ENCODE peak calls at places on chromosome 10, in nine cellular contexts. W is left ventricle myocardium superior; Q is HEK293T; F is fibroblast of the aortic adventitia; X is sigmoid colon; Z is body of pancreas; U is NCI-H774; C is stimulated activated CD4-positive, alpha-beta T cell treated with anti-CD3 and anti-CD28 coated beads, TNF-alpha, amount 100 ng/mL, for 4 hours; G is Ammon's horn. H is an unnamed sample.
A peak's percentile ranks its signal among the peaks of the same experiment; 100 is the strongest.

GRCh38 chr10:51311232-51311631 is 236.9 kb downstream of the PRKG1 start:
- DNase-seq in G (no peak), U (no peak), Q (no peak), F (no peak), C (no peak), Z (no peak), W (no peak), X (no peak), H (no peak)

GRCh38 chr10:95864906-95865813 is 42.6 kb upstream of the CC2D2B start:
- DNase-seq in F (peak; percentile 86), W (no peak), Q (peak; percentile 71), C (peak; percentile 4), X (no peak), G (peak; percentile 61), U (no peak), Z (peak; percentile 15), H (peak; percentile 87)

GRCh38 chr10:119199231-119199992 is 8.0 kb upstream of the GRK5 start:
- DNase-seq in C (no peak), X (peak; percentile 88), F (peak; percentile 90), W (peak; percentile 57), U (peak; percentile 14), Z (peak; percentile 73), G (peak; percentile 94), Q (peak; percentile 84), H (peak; percentile 85)

GRCh38 chr10:12638103-12638502 is 288.8 kb downstream of the CAMK1D start:
- DNase-seq in F (peak; percentile 37), G (no peak), C (no peak), Z (peak; percentile 49), W (no peak), U (peak; percentile 89), X (no peak), Q (no peak), H (no peak)

GRCh38 chr10:34145751-34146150 is 669.3 kb downstream of the PARD3 start:
- DNase-seq in Q (no peak), W (no peak), U (no peak), C (no peak), Z (no peak), X (no peak), F (peak; percentile 42), G (no peak), H (no peak)

GRCh38 chr10:6086375-6087233 is 2.2 kb upstream of the RBM17 start:
- DNase-seq in G (peak; percentile 96), F (peak; percentile 89), Q (peak; percentile 72), U (peak; percentile 82), Z (peak; percentile 95), W (peak; percentile 94), C (peak; percentile 78), X (peak; percentile 93), H (peak; percentile 98)

GRCh38 chr10:63633677-63634487 is 112.7 kb downstream of the REEP3 start:
- DNase-seq in W (no peak), G (peak; percentile 64), C (no peak), U (no peak), X (no peak), F (peak; percentile 54), Q (peak; percentile 44), Z (peak; percentile 26), H (peak; percentile 23)

GRCh38 chr10:132272061-132272766 is 35.5 kb downstream of the STK32C start:
- DNase-seq in Q (no peak), F (peak; percentile 65), C (no peak), X (peak; percentile 81), W (peak; percentile 51), G (peak; percentile 50), U (no peak), Z (no peak), H (no peak)

GRCh38 chr10:100020161-100020882 is 10.6 kb upstream of the DNMBP start:
- DNase-seq in W (no peak), Q (no peak), G (no peak), U (no peak), X (no peak), F (no peak), Z (no peak), C (no peak), H (peak; percentile 94)

GRCh38 chr10:22252286-22252800 is 34.5 kb upstream of the EBLN1 start:
- DNase-seq in X (peak; percentile 79), Q (no peak), F (peak; percentile 67), U (peak; percentile 44), G (peak; percentile 60), W (peak; percentile 81), Z (peak; percentile 58), C (no peak), H (no peak)

GRCh38 chr10:132466520-132467463 is 69.8 kb downstream of the PWWP2B start:
- DNase-seq in G (no peak), Q (no peak), W (peak; percentile 31), Z (peak; percentile 11), C (no peak), U (no peak), X (no peak), F (no peak), H (no peak)

GRCh38 chr10:33198610-33199009 is 135.9 kb downstream of the NRP1 start:
- DNase-seq in G (no peak), Z (no peak), U (no peak), Q (no peak), W (no peak), X (no peak), F (no peak), C (no peak), H (no peak)

GRCh38 chr10:72292223-72292691 is 18.5 kb downstream of the DDIT4 start:
- DNase-seq in G (no peak), C (no peak), F (no peak), Q (no peak), W (no peak), U (no peak), X (no peak), Z (peak; percentile 78), H (no peak)

GRCh38 chr10:75191821-75192568 is 18.6 kb upstream of the VDAC2 start:
- DNase-seq in Q (no peak), U (no peak), W (peak; percentile 62), G (peak; percentile 37), Z (peak; percentile 71), F (peak; percentile 97), C (no peak), X (peak; percentile 83), H (no peak)

GRCh38 chr10:109735776-109736175 is 187.5 kb downstream of the XPNPEP1 start:
- DNase-seq in F (no peak), G (no peak), X (no peak), U (no peak), Q (no peak), C (no peak), W (no peak), Z (no peak), H (no peak)

GRCh38 chr10:132973903-132974241 is 31.5 kb upstream of the CFAP46 start:
- DNase-seq in Q (no peak), U (no peak), F (no peak), W (no peak), Z (peak; percentile 6), C (no peak), X (peak; percentile 41), G (no peak), H (no peak)

GRCh38 chr10:132861884-132862461 is 76.0 kb upstream of the NKX6-2 start:
- DNase-seq in C (no peak), G (no peak), U (no peak), W (peak; percentile 27), Q (no peak), Z (no peak), X (peak; percentile 59), F (no peak), H (no peak)

GRCh38 chr10:122126763-122127659 is 138.0 kb downstream of the TACC2 start:
- DNase-seq in Z (no peak), Q (no peak), W (no peak), C (no peak), X (peak; percentile 83), G (no peak), U (no peak), F (peak; percentile 92), H (no peak)

GRCh38 chr10:22683995-22684305 is 30.4 kb downstream of the PIP4K2A start:
- DNase-seq in G (no peak), C (no peak), Z (no peak), X (no peak), U (no peak), Q (no peak), F (no peak), W (no peak), H (peak; percentile 5)

GRCh38 chr10:6269953-6270867 is 67.5 kb downstream of the PFKFB3 start:
- DNase-seq in W (no peak), G (no peak), F (no peak), X (no peak), Q (no peak), C (peak; percentile 40), U (no peak), Z (no peak), H (peak; percentile 16)

GRCh38 chr10:30583778-30584415 is 45.7 kb downstream of the LYZL2 start:
- DNase-seq in F (peak; percentile 88), X (peak; percentile 86), G (peak; percentile 61), Z (peak; percentile 81), U (peak; percentile 9), W (peak; percentile 50), Q (no peak), C (no peak), H (peak; percentile 39)

GRCh38 chr10:71818674-71819260 is 32.3 kb downstream of the PSAP start:
- DNase-seq in F (no peak), U (no peak), W (no peak), Q (no peak), G (no peak), Z (no peak), C (no peak), X (no peak), H (no peak)

GRCh38 chr10:111107846-111108245 is 31.0 kb downstream of the ADRA2A start:
- DNase-seq in X (no peak), W (no peak), C (no peak), G (no peak), U (no peak), Q (no peak), F (no peak), Z (peak; percentile 77), H (no peak)

H was measured in OCI-LY7.